ENCODE peak calls at places on chromosomes 12 and 14, in four cellular contexts. C, S, E and V are unnamed samples.

GRCh38 chr12:50637870-50638481 is 125.9 kb upstream of the ATF1 start:
- DNase-seq in C (no peak), S (no peak), E (no peak), V (peak; percentile 66)

GRCh38 chr12:94779520-94779919 is 129.2 kb upstream of the TMCC3 start:
- DNase-seq in C (no peak), S (no peak), E (no peak), V (no peak)

GRCh38 chr14:94162466-94162865 is 11.7 kb upstream of the PPP4R4 start:
- DNase-seq in C (no peak), S (no peak), E (no peak), V (no peak)

GRCh38 chr12:54421175-54421872 is 2.3 kb upstream of the ITGA5 start:
- DNase-seq in C (no peak), S (no peak), E (no peak), V (no peak)

GRCh38 chr12:13170892-13171490 is 25.5 kb upstream of the EMP1 start:
- DNase-seq in C (no peak), S (no peak), E (no peak), V (no peak)

GRCh38 chr12:52090291-52090690 is 10.8 kb downstream of the SMIM41 start:
- DNase-seq in C (no peak), S (no peak), E (peak; percentile 3), V (no peak)

GRCh38 chr14:100067971-100068959 is 3.0 kb downstream of the EVL start:
- DNase-seq in C (no peak), S (no peak), E (peak; percentile 74), V (no peak)

GRCh38 chr12:117583677-117584076 is 222.3 kb upstream of the NOS1 start:
- DNase-seq in C (no peak), S (peak; percentile 54), E (no peak), V (no peak)

GRCh38 chr14:63214417-63215196 is 10.4 kb downstream of the RHOJ start:
- DNase-seq in C (no peak), S (no peak), E (no peak), V (no peak)

GRCh38 chr12:85733984-85734383 is 102.2 kb downstream of the RASSF9 start:
- DNase-seq in C (no peak), S (no peak), E (no peak), V (no peak)

GRCh38 chr12:30537228-30537627 is 158.4 kb downstream of the IPO8 start:
- DNase-seq in C (no peak), S (no peak), E (no peak), V (no peak)

GRCh38 chr14:35867280-35867629 is 41.1 kb downstream of the BRMS1L start:
- DNase-seq in C (no peak), S (no peak), E (no peak), V (no peak)

GRCh38 chr14:47715330-47715729 is 39.9 kb upstream of the MDGA2 start:
- DNase-seq in C (no peak), S (no peak), E (no peak), V (no peak)

GRCh38 chr14:87687338-87687876 is 305.6 kb downstream of the GALC start:
- DNase-seq in C (no peak), S (no peak), E (no peak), V (no peak)

GRCh38 chr12:1907652-1908611 is 10.5 kb downstream of the CACNA2D4 start:
- DNase-seq in C (no peak), S (peak; percentile 65), E (peak; percentile 12), V (no peak)

GRCh38 chr14:103422981-103423600 is 37.9 kb downstream of the MARK3 start:
- DNase-seq in C (no peak), S (no peak), E (no peak), V (no peak)

GRCh38 chr14:96925422-96925821 is 128.2 kb downstream of the VRK1 start:
- DNase-seq in C (no peak), S (no peak), E (no peak), V (no peak)

GRCh38 chr12:118126119-118126757 is 9.7 kb upstream of the PEBP1 start:
- DNase-seq in C (no peak), S (no peak), E (no peak), V (no peak)

GRCh38 chr12:80226576-80226975 is 127.2 kb downstream of the OTOGL start:
- DNase-seq in C (no peak), S (no peak), E (no peak), V (no peak)

GRCh38 chr12:58314610-58315009 is 373.2 kb downstream of the ATP23 start:
- DNase-seq in C (no peak), S (no peak), E (no peak), V (no peak)

GRCh38 chr12:2402180-2402579 is 349.4 kb downstream of the CACNA1C start:
- DNase-seq in C (no peak), S (no peak), E (no peak), V (no peak)

GRCh38 chr14:99760817-99761216 is 32.4 kb upstream of the EML1 start:
- DNase-seq in C (no peak), S (no peak), E (no peak), V (no peak)

GRCh38 chr12:125143491-125143890 is 78.3 kb downstream of the AACS start:
- DNase-seq in C (no peak), S (no peak), E (no peak), V (no peak)

GRCh38 chr14:35825968-35826217 is 245 bp upstream of the BRMS1L start:
- DNase-seq in C (no peak), S (no peak), E (no peak), V (no peak)

GRCh38 chr14:28381656-28382055 is 384.9 kb upstream of the FOXG1 start:
- DNase-seq in C (no peak), S (no peak), E (no peak), V (no peak)

GRCh38 chr14:34266344-34266743 is 195.7 kb downstream of the SPTSSA start:
- DNase-seq in C (no peak), S (no peak), E (no peak), V (no peak)

GRCh38 chr12:10364839-10365681 is 24.8 kb downstream of the KLRK1 start:
- DNase-seq in C (peak; percentile 21), S (peak; percentile 79), E (no peak), V (peak; percentile 45)

GRCh38 chr14:62117010-62117717 is 354.9 kb downstream of the SNAPC1 start:
- DNase-seq in C (peak; percentile 93), S (peak; percentile 98), E (no peak), V (peak; percentile 97)

DNA sequence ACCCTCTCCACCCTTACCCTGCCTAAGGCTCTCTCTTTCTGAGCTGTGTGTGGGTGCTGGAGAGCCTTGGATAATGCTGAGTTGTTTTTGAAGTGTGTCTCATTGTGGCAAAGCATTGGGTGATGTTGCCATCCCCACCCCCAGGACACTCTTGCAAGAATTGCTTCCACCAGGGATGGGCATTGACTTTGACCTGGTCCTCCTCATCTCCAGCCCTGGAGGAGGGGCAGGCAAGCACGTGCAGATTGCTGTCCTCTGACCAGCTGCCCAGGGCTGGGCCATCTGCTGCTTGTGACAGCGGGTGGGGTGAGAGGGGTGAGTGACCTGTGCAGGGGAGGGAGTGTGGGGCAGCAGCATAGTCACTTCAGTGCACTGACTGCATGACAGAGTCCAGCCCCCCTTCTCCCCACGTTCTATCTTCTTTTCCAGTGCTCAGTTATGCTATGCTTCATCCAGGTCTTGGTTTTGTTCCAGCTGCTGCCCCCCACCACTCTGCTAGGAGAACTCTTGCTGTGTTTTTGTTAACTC is 26.2 kb downstream of the SUSD6 start:
- DNase-seq in C (no peak), S (no peak), E (peak; percentile 30), V (peak; percentile 56)
- H3K9ac ChIP-seq in C (peak overlapping the region; percentile 17), S (no peak overlapping the region), E (peak overlapping the region; percentile 59), V (no peak overlapping the region)

GRCh38 chr14:55975281-55975905 is 142.8 kb upstream of the PELI2 start:
- DNase-seq in C (no peak), S (no peak), E (no peak), V (no peak)
- H3K27ac ChIP-seq in C (no peak overlapping the region), S (no peak overlapping the region), E (no peak overlapping the region), V (no peak overlapping the region)

GRCh38 chr12:55850893-55851292 is 8.2 kb upstream of the MMP19 start:
- DNase-seq in C (no peak), S (no peak), E (no peak), V (peak; percentile 36)
- H3K9ac ChIP-seq in C (no peak overlapping the region), S (no peak overlapping the region), E (no peak overlapping the region), V (no peak overlapping the region)

GRCh38 chr14:22985894-22986507 is 3.6 kb upstream of the AJUBA start:
- DNase-seq in C (no peak), S (no peak), E (no peak), V (no peak)
- H3K27ac ChIP-seq in C (no peak overlapping the region), S (no peak overlapping the region), E (no peak overlapping the region), V (peak overlapping the region; percentile 57)